ENCODE peak calls at places on chromosomes 11 and 22, in four cellular contexts. One of them, this sample, is unnamed.

GRCh38 chr11:9680028-9680427 is 16.2 kb downstream of the SWAP70 start:
- DNase-seq in trophoblast cell: no peak
- DNase-seq in H9: no peak
- DNase-seq in neuronal stem cell: no peak
- DNase-seq in this sample: no peak

GRCh38 chr11:122853971-122854446 is 15.7 kb downstream of the CRTAM start:
- DNase-seq in trophoblast cell: peak; percentile 67
- DNase-seq in H9: peak; percentile 53
- DNase-seq in neuronal stem cell: peak; percentile 65
- DNase-seq in this sample: peak; percentile 84

GRCh38 chr11:122267602-122268001 is 151.6 kb upstream of the BLID start:
- DNase-seq in trophoblast cell: no peak
- DNase-seq in H9: no peak
- DNase-seq in neuronal stem cell: no peak
- DNase-seq in this sample: peak; percentile 56

GRCh38 chr11:124194696-124195418 is 11.7 kb downstream of the OR10D3 start:
- DNase-seq in trophoblast cell: peak; percentile 54
- DNase-seq in H9: peak; percentile 57
- DNase-seq in neuronal stem cell: peak; percentile 41
- DNase-seq in this sample: peak; percentile 58

GRCh38 chr11:111399187-111400031 is 20.3 kb upstream of the POU2AF1 start:
- DNase-seq in trophoblast cell: no peak
- DNase-seq in H9: no peak
- DNase-seq in neuronal stem cell: no peak
- DNase-seq in this sample: no peak

GRCh38 chr11:107040447-107041444 is 22.5 kb upstream of the GUCY1A2 start:
- DNase-seq in trophoblast cell: no peak
- DNase-seq in H9: no peak
- DNase-seq in neuronal stem cell: no peak
- DNase-seq in this sample: peak; percentile 23

GRCh38 chr11:106133529-106133928 is 56.1 kb downstream of the AASDHPPT start:
- DNase-seq in trophoblast cell: no peak
- DNase-seq in H9: no peak
- DNase-seq in neuronal stem cell: no peak
- DNase-seq in this sample: no peak

GRCh38 chr11:133834399-133835257 is 10.7 kb downstream of the SPATA19 start:
- DNase-seq in trophoblast cell: no peak
- DNase-seq in H9: no peak
- DNase-seq in neuronal stem cell: no peak
- DNase-seq in this sample: no peak

GRCh38 chr11:27619936-27620335 is 80.3 kb downstream of the BDNF start:
- DNase-seq in trophoblast cell: no peak
- DNase-seq in H9: no peak
- DNase-seq in neuronal stem cell: no peak
- DNase-seq in this sample: no peak

GRCh38 chr11:97140885-97141494 is 751.2 kb downstream of the JRKL start:
- DNase-seq in trophoblast cell: no peak
- DNase-seq in H9: no peak
- DNase-seq in neuronal stem cell: peak; percentile 17
- DNase-seq in this sample: no peak

DNA sequence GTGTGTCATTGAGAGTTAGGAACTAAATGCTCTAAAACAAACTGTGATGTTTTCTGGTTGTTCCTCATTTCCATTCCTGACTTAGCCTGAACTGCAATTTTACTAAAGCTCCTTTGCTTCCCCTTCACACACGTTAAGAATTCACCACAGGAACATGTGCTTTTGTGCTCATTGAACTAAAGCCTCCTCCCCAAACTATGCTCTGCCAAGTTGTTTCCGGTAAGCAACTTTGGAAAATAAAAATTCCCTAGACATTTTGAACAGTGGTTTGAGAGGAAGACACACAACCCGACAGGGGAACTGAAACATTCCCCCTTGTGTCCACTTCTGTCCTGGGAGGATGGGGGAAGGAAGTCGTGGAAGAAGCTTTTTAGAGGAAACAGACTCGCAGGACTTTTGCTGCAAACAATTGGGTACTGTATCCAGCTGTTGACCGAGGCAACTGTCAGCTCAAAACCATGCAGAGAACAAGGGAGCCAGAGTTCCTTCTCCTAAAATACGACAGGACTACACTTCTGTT is 66.9 kb downstream of the GAB2 start:
- DNase-seq in trophoblast cell: no peak
- DNase-seq in H9: no peak
- DNase-seq in neuronal stem cell: no peak
- DNase-seq in this sample: peak; percentile 47
- H4K8ac ChIP-seq in trophoblast cell: peak overlapping the region; percentile 9
- H4K8ac ChIP-seq in H9: no peak overlapping the region
- H4K8ac ChIP-seq in neuronal stem cell: no peak overlapping the region
- H4K8ac ChIP-seq in this sample: peak overlapping the region; percentile 30

GRCh38 chr11:35946766-35947165 is 2.9 kb downstream of the LDLRAD3 start:
- DNase-seq in trophoblast cell: no peak
- DNase-seq in H9: no peak
- DNase-seq in neuronal stem cell: no peak
- DNase-seq in this sample: no peak

GRCh38 chr11:35944503-35945136 is 758 bp downstream of the LDLRAD3 start:
- DNase-seq in trophoblast cell: no peak
- DNase-seq in H9: no peak
- DNase-seq in neuronal stem cell: no peak
- DNase-seq in this sample: no peak

GRCh38 chr11:35943294-35943693 is 568 bp upstream of the LDLRAD3 start:
- DNase-seq in trophoblast cell: no peak
- DNase-seq in H9: no peak
- DNase-seq in neuronal stem cell: no peak
- DNase-seq in this sample: no peak

GRCh38 chr11:35943761-35944502 is at the start of gene LDLRAD3:
- DNase-seq in trophoblast cell: peak; percentile 70
- DNase-seq in H9: peak; percentile 84
- DNase-seq in neuronal stem cell: peak; percentile 83
- DNase-seq in this sample: peak; percentile 82

GRCh38 chr11:35945137-35945518 is 1.3 kb downstream of the LDLRAD3 start:
- DNase-seq in trophoblast cell: no peak
- DNase-seq in H9: no peak
- DNase-seq in neuronal stem cell: no peak
- DNase-seq in this sample: no peak
- H3K9ac ChIP-seq in trophoblast cell: no peak overlapping the region
- H3K9ac ChIP-seq in H9: no peak overlapping the region
- H3K9ac ChIP-seq in neuronal stem cell: peak overlapping the region; percentile 14
- H3K9ac ChIP-seq in this sample: peak overlapping the region; percentile 82

GRCh38 chr22:26127126-26127525 is 42.1 kb upstream of the SEZ6L start:
- DNase-seq in trophoblast cell: no peak
- DNase-seq in H9: no peak
- DNase-seq in neuronal stem cell: no peak
- DNase-seq in this sample: no peak

GRCh38 chr22:26124991-26125725 is 44.1 kb upstream of the SEZ6L start:
- DNase-seq in trophoblast cell: no peak
- DNase-seq in H9: no peak
- DNase-seq in neuronal stem cell: no peak
- DNase-seq in this sample: no peak

DNA sequence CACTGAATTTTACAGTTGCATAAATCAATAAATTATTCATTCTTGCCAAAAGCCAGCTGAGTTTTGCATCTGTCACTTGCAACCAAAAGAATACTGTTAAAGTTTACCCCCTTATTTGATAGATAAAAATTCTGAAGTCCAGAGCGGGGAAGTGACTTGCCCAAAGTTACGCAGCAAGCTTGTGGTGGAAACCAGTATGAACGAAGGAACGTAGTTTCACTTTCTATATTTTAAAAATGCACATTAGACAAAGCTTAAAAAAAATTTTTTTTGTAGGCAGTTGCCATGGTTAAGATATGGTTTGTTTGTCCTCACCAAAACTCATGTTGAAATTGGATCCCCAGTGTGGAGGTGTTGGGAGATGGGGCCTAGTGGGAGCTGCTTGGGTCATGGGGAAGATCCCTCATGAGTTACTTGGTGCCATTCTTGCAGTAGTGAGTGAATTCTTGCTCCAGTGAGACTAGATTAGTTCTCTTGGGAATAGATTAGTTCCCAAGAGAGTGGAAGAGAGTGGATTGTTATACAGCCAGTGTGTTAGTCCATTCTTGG is 46.3 kb upstream of the SEZ6L start:
- DNase-seq in trophoblast cell: no peak
- DNase-seq in H9: no peak
- DNase-seq in neuronal stem cell: no peak
- DNase-seq in this sample: no peak
- H4K8ac ChIP-seq in trophoblast cell: no peak overlapping the region
- H4K8ac ChIP-seq in H9: no peak overlapping the region
- H4K8ac ChIP-seq in neuronal stem cell: no peak overlapping the region
- H4K8ac ChIP-seq in this sample: no peak overlapping the region

GRCh38 chr22:46776486-46776826 is 14.0 kb downstream of the TBC1D22A start:
- DNase-seq in trophoblast cell: no peak
- DNase-seq in H9: no peak
- DNase-seq in neuronal stem cell: no peak
- DNase-seq in this sample: no peak
- H3K9ac ChIP-seq in trophoblast cell: no peak overlapping the region
- H3K9ac ChIP-seq in H9: no peak overlapping the region
- H3K9ac ChIP-seq in neuronal stem cell: no peak overlapping the region
- H3K9ac ChIP-seq in this sample: no peak overlapping the region

This sample was measured in IMR-90.